ENCODE peak calls at places on chromosome 14, in six cellular contexts. B is upper lobe of right lung, G is IMR-90, Z is mucosa of descending colon, R is breast epithelium, L is endothelial cell of umbilical vein. U is an unnamed sample. For H3K4me1, the result is how much of the 10 kb centered on the place peaks cover.

GRCh38 chr14:31692376-31692781 is 131.2 kb downstream of the NUBPL start:
- DNase-seq in B (no peak), G (peak), Z (no peak), R (no peak), L (no peak), U (no peak)

GRCh38 chr14:89365071-89365801 is 51.8 kb downstream of the FOXN3 start:
- DNase-seq in B (no peak), G (peak), Z (peak), R (no peak), L (no peak), U (peak)

GRCh38 chr14:98146416-98146815 is 1125.6 kb downstream of the BCL11B start:
- DNase-seq in B (no peak), G (no peak), Z (no peak), R (no peak), L (no peak), U (no peak)

GRCh38 chr14:75562048-75562447 is 16.4 kb upstream of the FLVCR2 start:
- DNase-seq in B (no peak), G (no peak), Z (no peak), R (no peak), L (no peak), U (no peak)

GRCh38 chr14:56207626-56208297 is 89.6 kb downstream of the PELI2 start:
- DNase-seq in B (no peak), G (peak), Z (peak), R (no peak), L (no peak), U (peak)

GRCh38 chr14:105493921-105494605 is 3.0 kb downstream of the TEDC1 start:
- DNase-seq in B (peak), G (no peak), Z (no peak), R (no peak), L (no peak), U (no peak)

GRCh38 chr14:30177776-30178175 is 250.1 kb upstream of the PRKD1 start:
- DNase-seq in B (no peak), G (no peak), Z (no peak), R (peak), L (no peak), U (no peak)

GRCh38 chr14:89012272-89013097 is 188.0 kb downstream of the TTC8 start:
- DNase-seq in B (no peak), G (no peak), Z (peak), R (no peak), L (no peak), U (peak)

GRCh38 chr14:64684091-64684490 is 20.1 kb upstream of the PLEKHG3 start:
- DNase-seq in B (no peak), G (peak), Z (no peak), R (no peak), L (no peak), U (no peak)

GRCh38 chr14:55107766-55108554 is 21.1 kb upstream of the LGALS3 start:
- DNase-seq in B (peak), G (peak), Z (peak), R (peak), L (peak), U (peak)

GRCh38 chr14:75554482-75554881 is 23.9 kb upstream of the FLVCR2 start:
- DNase-seq in B (no peak), G (peak), Z (no peak), R (no peak), L (no peak), U (no peak)

GRCh38 chr14:74400919-74401503 is 25.0 kb downstream of the SYNDIG1L start:
- DNase-seq in B (no peak), G (no peak), Z (no peak), R (no peak), L (no peak), U (no peak)

DNA sequence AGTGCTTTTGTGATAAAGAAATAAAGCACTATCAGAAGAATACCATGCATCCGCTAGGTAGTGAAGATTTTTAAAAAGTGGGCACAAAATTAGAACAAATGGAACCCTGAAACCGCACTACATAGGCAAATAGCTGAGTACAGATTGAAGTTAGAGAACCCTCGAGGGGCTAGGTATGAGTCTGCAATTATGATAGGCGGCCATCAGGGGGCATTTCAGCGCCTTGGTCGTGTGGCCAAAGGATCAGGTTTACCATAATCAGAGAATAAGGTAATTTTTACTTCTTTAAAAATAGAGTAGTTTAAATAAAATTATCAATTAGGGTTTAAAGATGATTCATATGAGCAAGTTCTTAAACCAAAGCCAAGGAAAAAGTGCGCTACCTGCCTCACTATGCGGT is 129.8 kb downstream of the TMX1 start:
- DNase-seq in B (no peak), G (no peak), Z (no peak), R (no peak), L (peak), U (no peak)
- TF ChIP-seq CTCF in B (peak), G (no peak), Z (peak), R (no peak), L (peak), U (peak)

DNA sequence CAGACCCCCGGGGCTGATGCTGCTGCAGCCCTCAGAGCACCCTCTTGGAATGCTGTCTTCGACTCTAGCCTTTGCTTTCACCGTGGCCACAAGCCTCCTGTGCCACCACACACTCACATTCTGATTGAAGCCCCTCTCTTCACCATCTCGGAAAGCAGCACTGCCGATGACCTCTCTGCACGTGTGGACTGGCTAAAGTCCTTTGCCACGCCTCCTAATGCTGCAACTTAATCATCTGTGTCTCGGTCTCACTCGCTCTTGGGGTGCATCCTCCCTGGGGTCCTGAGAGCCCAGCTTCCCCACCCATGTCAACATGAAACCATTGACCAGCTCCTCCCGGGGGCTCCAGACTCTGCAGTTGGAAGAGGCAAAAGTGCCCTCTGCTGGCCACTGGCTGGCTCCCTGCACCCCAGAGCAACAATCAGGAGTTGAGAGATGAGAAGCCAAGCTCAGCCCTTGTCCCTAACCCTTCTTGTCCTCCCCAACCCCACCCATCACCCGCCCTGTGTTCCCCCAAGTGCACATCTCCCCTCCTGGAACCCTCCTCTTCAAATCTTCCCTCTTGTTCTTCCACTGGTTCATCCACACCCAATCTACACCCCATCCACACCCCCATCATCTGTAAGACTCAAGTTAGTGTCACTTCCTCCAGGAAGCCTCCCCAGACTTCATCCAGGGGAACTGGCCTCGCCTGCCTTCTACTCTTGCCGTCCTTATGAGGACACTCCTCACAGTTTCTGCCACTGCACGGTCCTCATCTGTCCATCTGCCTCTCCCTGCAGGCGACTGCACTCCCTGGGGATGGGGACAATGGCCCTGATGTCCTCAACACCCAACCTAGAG is 23.6 kb upstream of the FAM181A start:
- DNase-seq in B (peak), G (no peak), Z (no peak), R (no peak), L (no peak), U (no peak)
- H3K4me1 ChIP-seq in B (under half), G (under half), Z (under half), R (under half), L (under half), U (under half)

GRCh38 chr14:99481745-99482099 is 513 bp downstream of the CCNK start:
- DNase-seq in B (no peak), G (peak), Z (peak), R (no peak), L (no peak), U (no peak)
- TF ChIP-seq CTCF in B (no peak), G (no peak), Z (no peak), R (no peak), L (no peak), U (no peak)

DNA sequence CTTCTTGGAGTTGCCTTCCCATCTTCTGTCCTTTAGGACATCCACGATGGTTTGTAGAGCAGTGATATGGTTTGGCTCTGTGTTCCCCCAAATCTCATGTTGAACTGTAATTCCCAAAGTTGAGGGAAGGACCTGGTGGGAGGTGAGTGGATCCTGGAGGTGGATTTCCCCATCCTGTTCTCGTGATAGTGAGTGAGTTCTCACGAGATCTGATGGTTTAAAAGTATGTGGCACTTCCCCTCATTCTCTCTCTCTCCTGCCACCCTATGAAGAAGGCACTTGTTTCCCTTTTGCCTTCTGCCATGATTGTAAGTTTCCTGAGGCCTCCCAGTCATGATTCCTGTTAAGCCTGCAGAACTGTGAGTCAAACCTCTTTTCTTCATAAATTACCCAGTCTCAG is 99.2 kb downstream of the BRMS1L start:
- DNase-seq in B (no peak), G (no peak), Z (no peak), R (no peak), L (no peak), U (no peak)
- H3K4me1 ChIP-seq in B (under half), G (under half), Z (under half), R (under half), L (under half), U (under half)

GRCh38 chr14:100691395-100692025 is 35.2 kb upstream of the DLK1 start:
- DNase-seq in B (no peak), G (no peak), Z (no peak), R (no peak), L (no peak), U (no peak)
- TF ChIP-seq CTCF in B (no peak), G (no peak), Z (no peak), R (no peak), L (no peak), U (no peak)

DNA sequence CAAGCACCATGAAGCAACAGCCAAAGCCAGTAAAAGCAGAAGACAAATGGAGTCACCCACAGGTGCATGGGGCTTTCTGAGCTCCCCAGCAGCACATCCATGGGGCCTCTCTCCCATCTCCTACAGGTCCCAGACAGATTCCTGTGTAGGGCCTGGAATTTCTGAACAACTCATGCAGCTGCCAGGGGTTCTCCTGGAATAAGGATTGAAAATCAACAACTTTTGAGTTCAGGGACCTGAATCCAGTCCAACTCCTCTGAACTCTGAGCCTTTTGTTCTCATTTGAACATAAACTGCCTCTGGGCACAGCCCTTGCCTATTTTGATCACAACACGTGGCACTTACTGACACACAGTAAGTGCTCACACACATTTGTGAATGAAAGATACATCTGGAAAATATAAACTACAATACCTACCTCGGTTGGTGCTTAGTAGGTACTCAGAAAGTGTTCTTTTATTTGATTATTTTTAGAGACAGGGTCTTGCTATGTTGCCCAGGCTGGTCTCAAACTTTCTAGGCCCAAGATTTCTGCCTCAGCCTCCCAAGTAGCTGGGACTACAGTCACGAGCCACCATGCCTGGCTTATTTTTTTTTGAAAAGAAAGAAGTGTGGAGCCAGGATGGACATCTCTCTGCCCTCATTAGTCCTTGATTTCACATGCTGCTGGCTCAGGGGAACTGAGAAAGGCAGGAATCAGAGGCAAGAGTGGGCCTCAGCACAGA is 27.1 kb downstream of the SYNE3 start:
- DNase-seq in B (no peak), G (no peak), Z (no peak), R (peak), L (peak), U (no peak)
- H3K4me1 ChIP-seq in B (under half), G (under half), Z (under half), R (under half), L (under half), U (half or more)

GRCh38 chr14:34766060-34766459 is 51.7 kb upstream of the CFL2 start:
- DNase-seq in B (no peak), G (no peak), Z (no peak), R (no peak), L (no peak), U (no peak)
- TF ChIP-seq CTCF in B (no peak), G (peak), Z (no peak), R (no peak), L (no peak), U (no peak)

DNA sequence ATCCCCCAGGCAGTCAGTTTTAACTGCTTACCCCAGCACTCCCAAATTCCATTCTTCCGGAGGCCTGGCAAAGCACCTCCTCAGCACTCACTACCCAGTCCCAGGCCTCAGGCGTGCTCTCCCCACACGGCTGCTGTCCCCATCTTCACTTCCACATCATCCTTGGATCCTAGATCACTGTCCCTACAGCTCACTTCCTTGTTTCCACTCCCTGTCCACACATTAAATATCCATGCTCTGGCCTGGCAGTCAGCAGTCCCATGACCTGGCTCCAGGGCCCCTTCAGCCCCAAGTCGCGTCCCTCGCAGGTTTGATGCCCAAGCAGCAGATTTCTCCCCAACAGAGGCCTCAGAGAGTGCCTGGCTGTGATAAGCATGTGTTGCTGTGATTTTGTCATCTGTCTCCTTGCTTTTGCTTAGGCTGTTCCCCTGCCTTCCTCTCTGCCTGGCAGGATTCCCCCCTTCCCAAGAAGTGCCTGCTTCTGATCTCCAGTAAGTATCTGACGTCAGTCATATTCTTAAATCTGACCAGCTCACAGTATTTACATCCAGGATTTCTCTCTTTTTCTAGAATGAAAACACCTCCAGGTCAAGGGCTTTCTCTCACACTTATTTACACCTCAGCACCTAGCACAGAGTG is 241.7 kb downstream of the ZFP36L1 start:
- DNase-seq in B (no peak), G (no peak), Z (no peak), R (peak), L (no peak), U (no peak)
- H3K4me1 ChIP-seq in B (half or more), G (under half), Z (under half), R (under half), L (half or more), U (half or more)

GRCh38 chr14:101726295-101726953 is 35.1 kb upstream of the PPP2R5C start:
- DNase-seq in B (no peak), G (no peak), Z (no peak), R (no peak), L (no peak), U (no peak)

GRCh38 chr14:101730626-101731186 is 30.8 kb upstream of the PPP2R5C start:
- DNase-seq in B (peak), G (no peak), Z (no peak), R (no peak), L (no peak), U (no peak)

GRCh38 chr14:101727611-101728010 is 33.9 kb upstream of the PPP2R5C start:
- DNase-seq in B (peak), G (no peak), Z (no peak), R (no peak), L (no peak), U (no peak)

GRCh38 chr14:101729382-101729781 is 32.1 kb upstream of the PPP2R5C start:
- DNase-seq in B (no peak), G (no peak), Z (no peak), R (no peak), L (no peak), U (no peak)

GRCh38 chr14:101726954-101727302 is 34.6 kb upstream of the PPP2R5C start:
- DNase-seq in B (no peak), G (no peak), Z (no peak), R (no peak), L (no peak), U (no peak)
- TF ChIP-seq CTCF in B (no peak), G (no peak), Z (no peak), R (no peak), L (no peak), U (no peak)